ENCODE peak calls at places on chromosomes 5 and 9, in ten cellular contexts. One of them, this sample, is unnamed. For H3K4me1, the result is how much of the 10 kb centered on the place peaks cover.

GRCh38 chr5:132773601-132774355 is 3.3 kb downstream of the SEPTIN8 start:
- DNase-seq in RWPE2: peak
- DNase-seq in tibial artery: no peak
- DNase-seq in A549: no peak
- DNase-seq in fibroblast of lung: no peak
- DNase-seq in endodermal cell: no peak
- DNase-seq in ovary: no peak
- DNase-seq in H9: no peak
- DNase-seq in mucosa of descending colon: no peak
- DNase-seq in breast epithelium: no peak
- DNase-seq in this sample: no peak

GRCh38 chr9:14278291-14278721 is 35.6 kb downstream of the NFIB start:
- DNase-seq in ovary: no peak
- DNase-seq in endodermal cell: no peak
- DNase-seq in RWPE2: no peak
- DNase-seq in mucosa of descending colon: no peak
- DNase-seq in fibroblast of lung: peak
- DNase-seq in H9: no peak
- DNase-seq in tibial artery: no peak
- DNase-seq in breast epithelium: no peak
- DNase-seq in A549: no peak
- DNase-seq in this sample: no peak

GRCh38 chr9:137130176-137130755 is 8.7 kb upstream of the GRIN1 start:
- DNase-seq in ovary: no peak
- DNase-seq in H9: peak
- DNase-seq in breast epithelium: no peak
- DNase-seq in mucosa of descending colon: no peak
- DNase-seq in tibial artery: no peak
- DNase-seq in fibroblast of lung: no peak
- DNase-seq in A549: no peak
- DNase-seq in endodermal cell: no peak
- DNase-seq in RWPE2: no peak
- DNase-seq in this sample: no peak

GRCh38 chr5:132753135-132753987 is 6.1 kb downstream of the CCNI2 start:
- DNase-seq in ovary: no peak
- DNase-seq in endodermal cell: peak
- DNase-seq in RWPE2: no peak
- DNase-seq in fibroblast of lung: no peak
- DNase-seq in H9: peak
- DNase-seq in tibial artery: no peak
- DNase-seq in A549: peak
- DNase-seq in breast epithelium: peak
- DNase-seq in mucosa of descending colon: no peak
- DNase-seq in this sample: no peak

GRCh38 chr5:154993461-154993860 is 20.1 kb upstream of the KIF4B start:
- DNase-seq in fibroblast of lung: no peak
- DNase-seq in RWPE2: no peak
- DNase-seq in ovary: no peak
- DNase-seq in tibial artery: no peak
- DNase-seq in A549: no peak
- DNase-seq in H9: no peak
- DNase-seq in breast epithelium: no peak
- DNase-seq in endodermal cell: no peak
- DNase-seq in mucosa of descending colon: no peak
- DNase-seq in this sample: no peak

GRCh38 chr9:119951090-119951489 is 581.9 kb upstream of the BRINP1 start:
- DNase-seq in endodermal cell: peak
- DNase-seq in RWPE2: no peak
- DNase-seq in mucosa of descending colon: no peak
- DNase-seq in tibial artery: no peak
- DNase-seq in fibroblast of lung: peak
- DNase-seq in H9: no peak
- DNase-seq in breast epithelium: no peak
- DNase-seq in ovary: no peak
- DNase-seq in A549: no peak
- DNase-seq in this sample: no peak

GRCh38 chr5:172223901-172224873 is 30.2 kb downstream of the EFCAB9 start:
- DNase-seq in ovary: no peak
- DNase-seq in mucosa of descending colon: no peak
- DNase-seq in endodermal cell: no peak
- DNase-seq in tibial artery: no peak
- DNase-seq in fibroblast of lung: no peak
- DNase-seq in A549: no peak
- DNase-seq in RWPE2: no peak
- DNase-seq in H9: no peak
- DNase-seq in breast epithelium: no peak
- DNase-seq in this sample: no peak

GRCh38 chr5:156181656-156182055 is 145.3 kb upstream of the SGCD start:
- DNase-seq in H9: no peak
- DNase-seq in ovary: no peak
- DNase-seq in RWPE2: no peak
- DNase-seq in breast epithelium: no peak
- DNase-seq in endodermal cell: no peak
- DNase-seq in tibial artery: no peak
- DNase-seq in fibroblast of lung: no peak
- DNase-seq in A549: peak
- DNase-seq in mucosa of descending colon: no peak
- DNase-seq in this sample: no peak

GRCh38 chr5:130571076-130571475 is 594.0 kb downstream of the HINT1 start:
- DNase-seq in RWPE2: no peak
- DNase-seq in ovary: no peak
- DNase-seq in tibial artery: no peak
- DNase-seq in fibroblast of lung: peak
- DNase-seq in mucosa of descending colon: no peak
- DNase-seq in A549: no peak
- DNase-seq in endodermal cell: no peak
- DNase-seq in H9: no peak
- DNase-seq in breast epithelium: no peak
- DNase-seq in this sample: no peak

GRCh38 chr9:89715318-89715858 is 110.6 kb downstream of the GADD45G start:
- DNase-seq in H9: no peak
- DNase-seq in mucosa of descending colon: no peak
- DNase-seq in ovary: no peak
- DNase-seq in RWPE2: no peak
- DNase-seq in endodermal cell: no peak
- DNase-seq in A549: no peak
- DNase-seq in tibial artery: no peak
- DNase-seq in fibroblast of lung: no peak
- DNase-seq in breast epithelium: no peak
- DNase-seq in this sample: no peak

DNA sequence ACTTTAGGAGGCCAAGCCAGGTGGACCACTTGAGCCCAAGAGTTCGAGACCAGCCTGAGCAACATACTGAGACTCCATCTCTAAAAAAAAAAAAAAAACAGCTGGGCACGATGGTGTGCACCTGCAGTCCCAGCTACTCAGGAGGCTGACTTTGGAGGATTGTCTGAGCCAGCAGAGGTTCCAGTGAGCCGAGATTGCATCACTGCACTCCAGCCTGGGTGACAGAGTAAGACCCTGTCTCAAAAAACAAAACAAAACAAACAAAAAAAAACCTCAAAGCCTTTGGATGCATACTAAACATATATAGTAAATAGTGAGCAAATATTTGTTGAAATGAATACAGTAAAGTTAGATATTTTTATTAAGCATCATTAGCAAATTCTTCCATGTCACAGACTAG is 5.3 kb downstream of the SLC35D2 start:
- DNase-seq in tibial artery: no peak
- DNase-seq in RWPE2: no peak
- DNase-seq in H9: no peak
- DNase-seq in mucosa of descending colon: no peak
- DNase-seq in endodermal cell: no peak
- DNase-seq in breast epithelium: no peak
- DNase-seq in fibroblast of lung: no peak
- DNase-seq in A549: no peak
- DNase-seq in ovary: no peak
- DNase-seq in this sample: no peak
- H3K4me1 ChIP-seq in tibial artery: under half
- H3K4me1 ChIP-seq in RWPE2: under half
- H3K4me1 ChIP-seq in H9: under half
- H3K4me1 ChIP-seq in mucosa of descending colon: under half
- H3K4me1 ChIP-seq in endodermal cell: under half
- H3K4me1 ChIP-seq in breast epithelium: under half
- H3K4me1 ChIP-seq in fibroblast of lung: under half
- H3K4me1 ChIP-seq in A549: under half
- H3K4me1 ChIP-seq in ovary: under half
- H3K4me1 ChIP-seq in this sample: under half

DNA sequence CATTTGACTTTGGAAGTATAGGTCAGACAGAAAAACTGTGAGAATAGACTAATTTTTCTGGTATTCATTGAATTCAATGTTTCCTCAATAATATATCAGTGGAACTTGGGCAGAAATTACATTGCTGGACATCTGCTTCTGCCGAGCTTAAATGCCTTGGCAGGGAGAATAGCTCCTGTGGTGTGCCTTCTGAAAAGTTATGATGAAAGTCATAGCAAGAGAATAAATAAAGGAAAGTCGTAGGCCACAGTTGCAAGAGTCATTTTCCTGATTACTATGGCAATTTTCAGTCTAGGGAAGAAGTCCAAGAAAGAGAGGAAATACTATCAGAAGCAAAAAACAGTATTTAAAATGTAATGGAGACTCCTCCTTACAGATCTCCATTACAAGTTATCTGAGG is 1596.1 kb upstream of the WWC1 start:
- DNase-seq in H9: no peak
- DNase-seq in endodermal cell: no peak
- DNase-seq in ovary: no peak
- DNase-seq in tibial artery: no peak
- DNase-seq in A549: no peak
- DNase-seq in fibroblast of lung: peak
- DNase-seq in mucosa of descending colon: no peak
- DNase-seq in breast epithelium: no peak
- DNase-seq in RWPE2: no peak
- DNase-seq in this sample: no peak
- TF ChIP-seq CTCF in H9: no peak
- TF ChIP-seq CTCF in endodermal cell: no peak
- TF ChIP-seq CTCF in ovary: no peak
- TF ChIP-seq CTCF in tibial artery: no peak
- TF ChIP-seq CTCF in A549: no peak
- TF ChIP-seq CTCF in fibroblast of lung: no peak
- TF ChIP-seq CTCF in mucosa of descending colon: no peak
- TF ChIP-seq CTCF in breast epithelium: no peak
- TF ChIP-seq CTCF in RWPE2: no peak
- TF ChIP-seq CTCF in this sample: no peak

DNA sequence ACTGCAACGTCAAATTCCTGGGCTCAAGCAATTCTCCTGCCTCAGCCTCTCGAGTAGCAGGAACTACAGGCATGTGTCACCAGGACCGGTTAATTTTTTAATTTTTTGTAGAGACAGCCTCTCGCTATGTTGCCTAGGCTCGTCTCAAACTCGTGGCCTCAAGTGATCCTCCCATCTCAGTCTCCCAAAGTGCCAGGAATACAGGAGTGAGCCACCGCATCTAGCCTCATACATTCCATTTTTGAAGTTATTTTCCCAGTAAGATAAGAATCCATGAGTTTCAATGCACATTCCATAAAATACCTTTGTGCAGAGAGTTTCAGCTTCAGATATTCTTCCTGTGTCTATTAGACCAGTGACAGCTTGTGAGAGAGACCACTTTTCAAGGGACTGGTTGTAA is 70.4 kb downstream of the SKIC3 start:
- DNase-seq in RWPE2: no peak
- DNase-seq in endodermal cell: no peak
- DNase-seq in fibroblast of lung: no peak
- DNase-seq in ovary: no peak
- DNase-seq in H9: no peak
- DNase-seq in mucosa of descending colon: no peak
- DNase-seq in tibial artery: no peak
- DNase-seq in breast epithelium: no peak
- DNase-seq in A549: no peak
- DNase-seq in this sample: no peak
- H3K4me1 ChIP-seq in RWPE2: under half
- H3K4me1 ChIP-seq in endodermal cell: under half
- H3K4me1 ChIP-seq in fibroblast of lung: under half
- H3K4me1 ChIP-seq in ovary: under half
- H3K4me1 ChIP-seq in H9: under half
- H3K4me1 ChIP-seq in mucosa of descending colon: under half
- H3K4me1 ChIP-seq in tibial artery: under half
- H3K4me1 ChIP-seq in breast epithelium: under half
- H3K4me1 ChIP-seq in A549: under half
- H3K4me1 ChIP-seq in this sample: under half

GRCh38 chr5:151076616-151077015 is 4.2 kb downstream of the TNIP1 start:
- DNase-seq in breast epithelium: no peak
- DNase-seq in H9: no peak
- DNase-seq in RWPE2: no peak
- DNase-seq in A549: no peak
- DNase-seq in mucosa of descending colon: no peak
- DNase-seq in endodermal cell: no peak
- DNase-seq in fibroblast of lung: no peak
- DNase-seq in tibial artery: no peak
- DNase-seq in ovary: no peak
- DNase-seq in this sample: peak
- TF ChIP-seq CTCF in breast epithelium: no peak
- TF ChIP-seq CTCF in H9: no peak
- TF ChIP-seq CTCF in RWPE2: no peak
- TF ChIP-seq CTCF in A549: no peak
- TF ChIP-seq CTCF in mucosa of descending colon: no peak
- TF ChIP-seq CTCF in endodermal cell: no peak
- TF ChIP-seq CTCF in fibroblast of lung: no peak
- TF ChIP-seq CTCF in tibial artery: no peak
- TF ChIP-seq CTCF in ovary: no peak
- TF ChIP-seq CTCF in this sample: no peak

GRCh38 chr9:76463211-76463610 is 4.2 kb downstream of the GCNT1 start:
- DNase-seq in breast epithelium: no peak
- DNase-seq in ovary: no peak
- DNase-seq in RWPE2: no peak
- DNase-seq in tibial artery: no peak
- DNase-seq in mucosa of descending colon: no peak
- DNase-seq in fibroblast of lung: no peak
- DNase-seq in A549: no peak
- DNase-seq in H9: no peak
- DNase-seq in endodermal cell: no peak
- DNase-seq in this sample: no peak
- H3K4me1 ChIP-seq in breast epithelium: under half
- H3K4me1 ChIP-seq in ovary: under half
- H3K4me1 ChIP-seq in RWPE2: under half
- H3K4me1 ChIP-seq in tibial artery: under half
- H3K4me1 ChIP-seq in mucosa of descending colon: under half
- H3K4me1 ChIP-seq in fibroblast of lung: under half
- H3K4me1 ChIP-seq in A549: under half
- H3K4me1 ChIP-seq in H9: under half
- H3K4me1 ChIP-seq in endodermal cell: under half
- H3K4me1 ChIP-seq in this sample: half or more

GRCh38 chr5:10145922-10146321 is 103.8 kb downstream of the ATPSCKMT start:
- DNase-seq in endodermal cell: no peak
- DNase-seq in ovary: no peak
- DNase-seq in A549: peak
- DNase-seq in tibial artery: no peak
- DNase-seq in breast epithelium: no peak
- DNase-seq in fibroblast of lung: peak
- DNase-seq in mucosa of descending colon: no peak
- DNase-seq in H9: no peak
- DNase-seq in RWPE2: no peak
- DNase-seq in this sample: no peak
- TF ChIP-seq CTCF in endodermal cell: peak
- TF ChIP-seq CTCF in ovary: no peak
- TF ChIP-seq CTCF in A549: peak
- TF ChIP-seq CTCF in tibial artery: peak
- TF ChIP-seq CTCF in breast epithelium: no peak
- TF ChIP-seq CTCF in fibroblast of lung: peak
- TF ChIP-seq CTCF in mucosa of descending colon: no peak
- TF ChIP-seq CTCF in H9: peak
- TF ChIP-seq CTCF in RWPE2: peak
- TF ChIP-seq CTCF in this sample: no peak